ENCODE peak calls at places on chromosomes 3 and 15, in nine cellular contexts. One of them, this sample, is unnamed.

GRCh38 chr3:100891827-100892226 is 101.4 kb downstream of the ABI3BP start:
- DNase-seq in SJCRH30: peak; percentile 34
- DNase-seq in endothelial cell of umbilical vein: no peak
- DNase-seq in A549: no peak
- DNase-seq in IMR-90: peak; percentile 10
- DNase-seq in ovary: no peak
- DNase-seq in HCT116: no peak
- DNase-seq in uterus: no peak
- DNase-seq in breast epithelium: no peak
- DNase-seq in this sample: no peak

GRCh38 chr3:72306800-72307341 is 521.9 kb upstream of the PROK2 start:
- DNase-seq in HCT116: no peak
- DNase-seq in SJCRH30: no peak
- DNase-seq in endothelial cell of umbilical vein: peak; percentile 26
- DNase-seq in ovary: no peak
- DNase-seq in uterus: peak; percentile 54
- DNase-seq in breast epithelium: no peak
- DNase-seq in IMR-90: peak; percentile 33
- DNase-seq in A549: no peak
- DNase-seq in this sample: no peak

GRCh38 chr15:56192659-56193442 is 50.8 kb downstream of the RFX7 start:
- DNase-seq in HCT116: no peak
- DNase-seq in breast epithelium: no peak
- DNase-seq in uterus: no peak
- DNase-seq in IMR-90: no peak
- DNase-seq in A549: no peak
- DNase-seq in SJCRH30: no peak
- DNase-seq in ovary: no peak
- DNase-seq in endothelial cell of umbilical vein: no peak
- DNase-seq in this sample: no peak

GRCh38 chr3:78988324-78988723 is 779.5 kb downstream of the ROBO1 start:
- DNase-seq in uterus: no peak
- DNase-seq in SJCRH30: no peak
- DNase-seq in ovary: no peak
- DNase-seq in breast epithelium: no peak
- DNase-seq in endothelial cell of umbilical vein: peak; percentile 26
- DNase-seq in HCT116: no peak
- DNase-seq in IMR-90: peak; percentile 46
- DNase-seq in A549: peak; percentile 16
- DNase-seq in this sample: no peak

GRCh38 chr3:87987952-87988351 is 70.9 kb downstream of the CGGBP1 start:
- DNase-seq in endothelial cell of umbilical vein: no peak
- DNase-seq in breast epithelium: no peak
- DNase-seq in ovary: no peak
- DNase-seq in IMR-90: no peak
- DNase-seq in A549: no peak
- DNase-seq in SJCRH30: no peak
- DNase-seq in HCT116: no peak
- DNase-seq in uterus: no peak
- DNase-seq in this sample: no peak

GRCh38 chr3:114626751-114627150 is 332.9 kb downstream of the TIGIT start:
- DNase-seq in ovary: no peak
- DNase-seq in breast epithelium: no peak
- DNase-seq in endothelial cell of umbilical vein: no peak
- DNase-seq in HCT116: no peak
- DNase-seq in A549: no peak
- DNase-seq in SJCRH30: no peak
- DNase-seq in uterus: no peak
- DNase-seq in IMR-90: peak; percentile 34
- DNase-seq in this sample: no peak

GRCh38 chr3:71893702-71894479 is 108.9 kb upstream of the PROK2 start:
- DNase-seq in uterus: no peak
- DNase-seq in ovary: no peak
- DNase-seq in HCT116: no peak
- DNase-seq in SJCRH30: no peak
- DNase-seq in IMR-90: no peak
- DNase-seq in endothelial cell of umbilical vein: no peak
- DNase-seq in breast epithelium: no peak
- DNase-seq in A549: no peak
- DNase-seq in this sample: no peak

GRCh38 chr3:156615592-156616173 is 58.7 kb upstream of the TIPARP start:
- DNase-seq in ovary: no peak
- DNase-seq in A549: no peak
- DNase-seq in HCT116: no peak
- DNase-seq in uterus: no peak
- DNase-seq in endothelial cell of umbilical vein: peak; percentile 67
- DNase-seq in breast epithelium: peak; percentile 47
- DNase-seq in SJCRH30: no peak
- DNase-seq in IMR-90: peak; percentile 79
- DNase-seq in this sample: no peak

GRCh38 chr15:41926184-41927056 is 32.6 kb upstream of the SPTBN5 start:
- DNase-seq in ovary: no peak
- DNase-seq in breast epithelium: no peak
- DNase-seq in HCT116: no peak
- DNase-seq in IMR-90: no peak
- DNase-seq in endothelial cell of umbilical vein: peak; percentile 32
- DNase-seq in A549: no peak
- DNase-seq in SJCRH30: no peak
- DNase-seq in uterus: no peak
- DNase-seq in this sample: peak; percentile 81

GRCh38 chr3:71026634-71027578 is 556.6 kb downstream of the FOXP1 start:
- DNase-seq in A549: no peak
- DNase-seq in breast epithelium: no peak
- DNase-seq in IMR-90: no peak
- DNase-seq in ovary: no peak
- DNase-seq in HCT116: no peak
- DNase-seq in SJCRH30: no peak
- DNase-seq in endothelial cell of umbilical vein: no peak
- DNase-seq in uterus: no peak
- DNase-seq in this sample: no peak

GRCh38 chr3:121998030-121998580 is 23.9 kb downstream of the ILDR1 start:
- DNase-seq in SJCRH30: no peak
- DNase-seq in ovary: no peak
- DNase-seq in endothelial cell of umbilical vein: peak; percentile 77
- DNase-seq in HCT116: no peak
- DNase-seq in A549: no peak
- DNase-seq in breast epithelium: no peak
- DNase-seq in uterus: no peak
- DNase-seq in IMR-90: peak; percentile 56
- DNase-seq in this sample: no peak

GRCh38 chr3:61358364-61358763 is 107.1 kb upstream of the FHIT start:
- DNase-seq in HCT116: no peak
- DNase-seq in A549: no peak
- DNase-seq in IMR-90: no peak
- DNase-seq in breast epithelium: peak; percentile 44
- DNase-seq in endothelial cell of umbilical vein: no peak
- DNase-seq in SJCRH30: peak; percentile 39
- DNase-seq in ovary: peak; percentile 66
- DNase-seq in uterus: peak; percentile 75
- DNase-seq in this sample: peak; percentile 60

DNA sequence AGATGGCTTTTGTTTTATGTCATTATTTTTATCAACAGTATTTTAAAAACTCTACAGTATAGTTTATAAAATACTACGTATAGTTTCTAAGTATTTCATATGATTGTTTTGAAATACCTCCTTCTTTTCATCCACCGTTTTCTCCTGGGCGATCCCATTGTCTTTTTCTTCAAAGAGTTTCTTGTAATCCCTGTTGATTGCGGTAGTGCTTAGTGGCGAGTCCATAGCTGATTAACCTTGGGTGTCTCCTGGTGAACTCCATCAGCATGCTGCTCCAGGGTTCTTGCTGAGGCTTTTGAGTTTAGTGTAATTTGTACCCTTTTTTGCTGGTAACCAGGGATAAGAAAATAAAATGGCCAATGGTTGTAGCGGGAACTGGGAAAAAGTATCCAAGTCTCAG is 3.6 kb downstream of the PIAS1 start:
- DNase-seq in breast epithelium: no peak
- DNase-seq in IMR-90: no peak
- DNase-seq in A549: no peak
- DNase-seq in uterus: no peak
- DNase-seq in ovary: no peak
- DNase-seq in HCT116: no peak
- DNase-seq in SJCRH30: no peak
- DNase-seq in endothelial cell of umbilical vein: no peak
- DNase-seq in this sample: no peak
- H3K4me1 ChIP-seq in breast epithelium: no peaks in the 10 kb centered on the region
- H3K4me1 ChIP-seq in IMR-90: no peaks in the 10 kb centered on the region
- H3K4me1 ChIP-seq in A549: peaks cover 33% of the 10 kb centered on the region
- H3K4me1 ChIP-seq in uterus: no peaks in the 10 kb centered on the region
- H3K4me1 ChIP-seq in ovary: peaks cover 6% of the 10 kb centered on the region
- H3K4me1 ChIP-seq in HCT116: peaks cover 9% of the 10 kb centered on the region
- H3K4me1 ChIP-seq in SJCRH30: peaks cover 16% of the 10 kb centered on the region
- H3K4me1 ChIP-seq in endothelial cell of umbilical vein: peaks cover 15% of the 10 kb centered on the region
- H3K4me1 ChIP-seq in this sample: peaks cover 4% of the 10 kb centered on the region

GRCh38 chr3:126484662-126485061 is 9.0 kb upstream of the ZXDC start:
- DNase-seq in breast epithelium: no peak
- DNase-seq in HCT116: no peak
- DNase-seq in endothelial cell of umbilical vein: no peak
- DNase-seq in IMR-90: no peak
- DNase-seq in uterus: no peak
- DNase-seq in SJCRH30: no peak
- DNase-seq in A549: no peak
- DNase-seq in ovary: no peak
- DNase-seq in this sample: no peak
- H3K27ac ChIP-seq in breast epithelium: no peak overlapping the region
- H3K27ac ChIP-seq in HCT116: no peak overlapping the region
- H3K27ac ChIP-seq in endothelial cell of umbilical vein: no peak overlapping the region
- H3K27ac ChIP-seq in IMR-90: no peak overlapping the region
- H3K27ac ChIP-seq in uterus: no peak overlapping the region
- H3K27ac ChIP-seq in SJCRH30: no peak overlapping the region
- H3K27ac ChIP-seq in A549: no peak overlapping the region
- H3K27ac ChIP-seq in ovary: no peak overlapping the region
- H3K27ac ChIP-seq in this sample: no peak overlapping the region

DNA sequence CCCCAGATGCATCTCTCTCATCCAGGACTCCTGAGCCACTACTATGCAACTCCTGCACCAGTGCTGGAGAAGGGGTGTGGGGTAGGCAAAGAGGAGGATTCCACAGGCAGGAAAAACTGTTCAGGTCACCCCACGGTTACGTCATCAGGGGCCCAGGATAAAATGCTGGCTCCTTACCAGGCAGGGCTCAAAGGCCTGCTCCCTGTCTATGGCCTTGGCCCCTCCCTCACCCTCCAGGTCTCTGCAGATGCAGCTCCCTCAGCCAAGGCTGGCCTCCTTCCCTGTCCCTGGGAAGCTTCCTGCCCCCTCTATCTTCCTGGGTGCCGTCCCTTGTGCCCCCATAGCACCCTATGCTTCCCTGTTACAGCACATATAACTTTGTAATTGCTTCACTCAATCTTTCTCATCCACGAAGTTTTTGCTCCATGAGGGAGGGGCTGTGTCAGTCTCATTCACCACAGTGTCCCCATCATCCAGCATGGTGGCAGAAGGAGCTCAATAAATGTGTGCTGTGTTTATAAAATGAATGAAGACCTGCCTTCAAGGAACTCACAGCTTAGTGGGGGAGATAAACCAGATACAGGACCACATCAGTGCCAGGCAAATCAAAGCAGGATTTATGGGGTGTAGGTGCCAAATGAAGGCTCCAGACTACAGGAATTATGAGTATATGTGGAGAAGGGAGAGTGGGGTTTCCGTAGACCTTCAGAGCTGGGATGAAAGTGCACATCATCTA is 18.6 kb downstream of the KBTBD13 start:
- DNase-seq in SJCRH30: no peak
- DNase-seq in breast epithelium: no peak
- DNase-seq in HCT116: no peak
- DNase-seq in uterus: no peak
- DNase-seq in IMR-90: no peak
- DNase-seq in endothelial cell of umbilical vein: no peak
- DNase-seq in ovary: peak; percentile 49
- DNase-seq in A549: no peak
- DNase-seq in this sample: no peak
- H3K4me1 ChIP-seq in SJCRH30: peaks cover 29% of the 10 kb centered on the region
- H3K4me1 ChIP-seq in breast epithelium: no peaks in the 10 kb centered on the region
- H3K4me1 ChIP-seq in HCT116: no peaks in the 10 kb centered on the region
- H3K4me1 ChIP-seq in uterus: no peaks in the 10 kb centered on the region
- H3K4me1 ChIP-seq in IMR-90: peaks cover 10% of the 10 kb centered on the region
- H3K4me1 ChIP-seq in endothelial cell of umbilical vein: no peaks in the 10 kb centered on the region
- H3K4me1 ChIP-seq in ovary: no peaks in the 10 kb centered on the region
- H3K4me1 ChIP-seq in A549: no peaks in the 10 kb centered on the region
- H3K4me1 ChIP-seq in this sample: no peaks in the 10 kb centered on the region

GRCh38 chr3:108388136-108389132 is 92.1 kb downstream of the HHLA2 start:
- DNase-seq in endothelial cell of umbilical vein: no peak
- DNase-seq in A549: no peak
- DNase-seq in breast epithelium: no peak
- DNase-seq in uterus: no peak
- DNase-seq in IMR-90: no peak
- DNase-seq in SJCRH30: no peak
- DNase-seq in ovary: no peak
- DNase-seq in HCT116: no peak
- DNase-seq in this sample: no peak

GRCh38 chr3:108387065-108387464 is 90.7 kb downstream of the HHLA2 start:
- DNase-seq in uterus: no peak
- DNase-seq in SJCRH30: no peak
- DNase-seq in endothelial cell of umbilical vein: no peak
- DNase-seq in IMR-90: no peak
- DNase-seq in HCT116: no peak
- DNase-seq in breast epithelium: no peak
- DNase-seq in ovary: no peak
- DNase-seq in A549: no peak
- DNase-seq in this sample: no peak

GRCh38 chr3:108393128-108393900 is 97.0 kb downstream of the HHLA2 start:
- DNase-seq in SJCRH30: no peak
- DNase-seq in breast epithelium: no peak
- DNase-seq in endothelial cell of umbilical vein: no peak
- DNase-seq in ovary: no peak
- DNase-seq in uterus: no peak
- DNase-seq in HCT116: no peak
- DNase-seq in IMR-90: no peak
- DNase-seq in A549: no peak
- DNase-seq in this sample: no peak

GRCh38 chr3:108391917-108392585 is 95.7 kb downstream of the HHLA2 start:
- DNase-seq in IMR-90: peak; percentile 40
- DNase-seq in endothelial cell of umbilical vein: no peak
- DNase-seq in HCT116: no peak
- DNase-seq in ovary: no peak
- DNase-seq in uterus: no peak
- DNase-seq in breast epithelium: no peak
- DNase-seq in SJCRH30: no peak
- DNase-seq in A549: no peak
- DNase-seq in this sample: no peak

GRCh38 chr3:108389361-108389760 is 93.0 kb downstream of the HHLA2 start:
- DNase-seq in A549: no peak
- DNase-seq in IMR-90: no peak
- DNase-seq in uterus: no peak
- DNase-seq in SJCRH30: no peak
- DNase-seq in ovary: no peak
- DNase-seq in endothelial cell of umbilical vein: no peak
- DNase-seq in HCT116: no peak
- DNase-seq in breast epithelium: no peak
- DNase-seq in this sample: no peak
- H3K27ac ChIP-seq in A549: no peak overlapping the region
- H3K27ac ChIP-seq in IMR-90: no peak overlapping the region
- H3K27ac ChIP-seq in uterus: no peak overlapping the region
- H3K27ac ChIP-seq in SJCRH30: no peak overlapping the region
- H3K27ac ChIP-seq in ovary: no peak overlapping the region
- H3K27ac ChIP-seq in endothelial cell of umbilical vein: no peak overlapping the region
- H3K27ac ChIP-seq in HCT116: no peak overlapping the region
- H3K27ac ChIP-seq in breast epithelium: no peak overlapping the region
- H3K27ac ChIP-seq in this sample: no peak overlapping the region